ENCODE peak calls at places on chromosomes 7 and 10, in four cellular contexts. S is uterus, Y is body of pancreas, K is PC-9. R is an unnamed sample.

GRCh38 chr10:47421057-47421952 is 37.2 kb upstream of the ZNF488 start:
- DNase-seq in K (peak; percentile 95), Y (no peak), S (no peak), R (no peak)

GRCh38 chr7:459584-460373 is 59.9 kb downstream of the PDGFA start:
- DNase-seq in Y (no peak), S (no peak), K (no peak), R (no peak)

GRCh38 chr10:77180104-77180503 is 457.5 kb downstream of the KCNMA1 start:
- DNase-seq in S (no peak), K (no peak), Y (no peak), R (no peak)

GRCh38 chr7:70559815-70560214 is 572.1 kb upstream of the GALNT17 start:
- DNase-seq in Y (no peak), K (no peak), S (no peak), R (no peak)

GRCh38 chr7:160958-161725 is 31.2 kb upstream of the FAM20C start:
- DNase-seq in S (no peak), Y (no peak), K (no peak), R (no peak)

GRCh38 chr7:95547356-95547755 is 49.0 kb downstream of the PDK4 start:
- DNase-seq in S (no peak), K (no peak), Y (no peak), R (no peak)

GRCh38 chr10:86105640-86106039 is 261.0 kb downstream of the GRID1 start:
- DNase-seq in Y (no peak), K (no peak), S (no peak), R (no peak)

GRCh38 chr10:132237871-132238270 is 51.1 kb downstream of the DPYSL4 start:
- DNase-seq in K (no peak), Y (no peak), S (no peak), R (no peak)

DNA sequence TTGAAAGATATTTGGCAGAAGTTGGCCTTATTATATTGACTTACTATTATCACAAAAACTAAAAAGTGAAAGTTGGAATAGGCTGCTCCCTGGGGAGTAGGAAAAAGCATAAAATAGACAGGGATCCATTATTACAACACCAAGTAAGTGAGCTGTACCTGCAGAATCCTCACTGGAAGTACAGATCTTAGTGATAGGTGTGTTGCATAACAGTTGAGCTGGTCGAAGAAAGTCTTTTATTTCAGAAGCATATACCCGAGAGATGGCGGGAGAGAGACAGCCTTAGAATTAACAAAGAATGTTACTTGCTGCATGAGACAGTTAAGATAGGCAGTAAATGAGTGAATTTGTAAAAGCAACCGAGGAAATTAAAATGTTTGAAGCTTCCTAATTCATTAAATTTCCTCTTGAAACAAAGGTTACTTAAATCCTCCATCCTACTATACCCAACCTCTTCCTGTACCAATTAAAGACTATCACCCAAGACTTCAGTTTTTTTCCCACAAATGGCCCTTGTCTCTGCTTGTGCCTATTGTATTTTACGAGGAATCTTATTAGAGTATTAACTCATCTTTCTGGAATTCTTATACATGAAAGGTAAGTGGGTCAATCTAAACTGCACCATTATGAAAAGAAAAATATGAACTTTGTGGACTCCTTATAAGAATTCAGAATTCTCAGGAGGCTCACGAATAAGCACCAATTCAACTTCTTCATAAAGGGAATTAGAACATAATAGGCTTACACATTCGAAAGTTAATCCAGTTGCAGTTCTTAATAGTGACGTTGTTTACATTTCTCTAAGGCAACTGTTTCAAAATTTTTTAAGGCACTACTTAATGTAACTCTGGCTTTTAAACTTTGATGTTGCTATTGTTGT is 56.2 kb downstream of the CREM start:
- DNase-seq in K (no peak), Y (no peak), S (no peak), R (no peak)
- H3K27ac ChIP-seq in K (no peak overlapping the region), Y (no peak overlapping the region), S (no peak overlapping the region), R (no peak overlapping the region)

GRCh38 chr10:72094574-72094973 is 6.2 kb upstream of the SPOCK2 start:
- DNase-seq in S (no peak), K (no peak), Y (no peak), R (no peak)

GRCh38 chr10:72098301-72099053 is 10.1 kb upstream of the SPOCK2 start:
- DNase-seq in K (no peak), Y (no peak), S (no peak), R (no peak)

GRCh38 chr10:72095195-72095594 is 6.8 kb upstream of the SPOCK2 start:
- DNase-seq in S (no peak), Y (no peak), K (no peak), R (no peak)

GRCh38 chr10:72097448-72098300 is 9.3 kb upstream of the SPOCK2 start:
- DNase-seq in S (no peak), Y (peak; percentile 90), K (peak; percentile 100), R (no peak)

DNA sequence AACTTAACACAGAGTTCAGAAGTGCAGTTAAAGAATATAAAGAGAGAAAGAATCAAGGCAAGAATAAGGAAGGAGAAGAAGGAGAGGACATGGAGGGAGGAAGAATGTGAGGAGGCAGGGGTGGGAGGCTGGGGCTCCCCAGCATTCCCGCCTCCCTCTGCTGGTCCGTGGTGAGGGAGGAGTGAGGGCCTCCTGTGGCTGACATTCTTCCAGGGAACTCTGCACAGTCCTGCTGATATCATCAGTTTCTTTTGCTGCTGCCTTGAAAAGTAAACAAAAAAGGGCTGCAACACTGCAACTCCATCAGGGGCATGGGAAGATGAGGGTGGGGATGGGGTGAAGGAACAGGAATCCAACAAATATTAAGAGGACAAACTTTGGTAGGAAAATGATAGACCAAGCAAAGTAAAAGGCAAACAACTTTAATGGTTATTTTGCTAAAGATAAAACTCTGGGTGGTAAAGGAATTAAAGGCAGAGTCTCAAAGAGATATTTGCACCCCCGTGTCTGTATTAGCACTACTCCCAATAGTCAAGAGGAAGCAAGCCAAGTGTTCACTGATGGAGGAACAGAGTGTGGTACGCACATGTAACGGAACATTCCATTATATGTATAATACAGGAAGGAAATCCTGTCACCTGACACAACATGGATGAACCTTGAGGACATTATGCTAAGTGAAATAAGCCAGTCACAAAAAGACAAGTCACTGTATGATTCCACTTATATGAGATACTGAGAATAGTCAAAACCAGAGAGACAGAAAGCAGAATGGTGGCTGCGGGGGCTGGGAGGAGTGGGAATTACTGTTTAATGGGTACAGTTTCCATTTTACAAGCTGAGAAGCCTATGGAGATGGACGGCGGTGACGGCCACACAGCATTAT is 8.0 kb upstream of the SPOCK2 start:
- DNase-seq in Y (no peak), S (no peak), K (peak; percentile 52), R (no peak)
- H3K27ac ChIP-seq in Y (no peak overlapping the region), S (no peak overlapping the region), K (peak overlapping the region; percentile 68), R (no peak overlapping the region)

DNA sequence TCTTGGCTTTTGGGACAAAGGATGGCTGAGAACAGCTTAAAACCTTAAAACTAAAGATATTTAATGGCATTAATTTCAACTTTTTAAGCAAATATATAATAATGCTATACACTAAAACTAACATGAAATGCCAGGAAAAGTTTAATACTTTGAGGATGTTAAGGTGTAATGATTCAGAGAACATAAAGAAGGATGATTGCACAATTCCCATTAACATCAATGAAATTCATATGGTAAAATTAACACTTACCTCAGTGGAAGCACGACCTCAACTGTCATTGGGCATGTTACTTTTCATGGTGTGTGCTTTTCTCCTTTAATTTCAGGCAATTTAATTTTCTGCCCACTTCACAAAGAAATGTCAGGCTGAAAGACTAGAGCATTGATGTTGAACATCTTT is 171.7 kb downstream of the KCND2 start:
- DNase-seq in S (no peak), Y (no peak), K (no peak), R (no peak)
- H3K27ac ChIP-seq in S (no peak overlapping the region), Y (no peak overlapping the region), K (no peak overlapping the region), R (no peak overlapping the region)

GRCh38 chr7:88635149-88635548 is 124.4 kb upstream of the ZNF804B start:
- DNase-seq in K (no peak), S (no peak), Y (no peak), R (no peak)
- H3K27ac ChIP-seq in K (no peak overlapping the region), S (no peak overlapping the region), Y (no peak overlapping the region), R (no peak overlapping the region)

GRCh38 chr7:37284805-37285211 is 163.9 kb downstream of the ELMO1 start:
- DNase-seq in S (peak; percentile 42), K (no peak), Y (peak; percentile 34), R (no peak)
- H3K27ac ChIP-seq in S (no peak overlapping the region), K (no peak overlapping the region), Y (no peak overlapping the region), R (no peak overlapping the region)

GRCh38 chr10:117339569-117339968 is 35.7 kb downstream of the PDZD8 start:
- DNase-seq in K (no peak), S (no peak), Y (no peak), R (no peak)

GRCh38 chr10:117341061-117341460 is 34.2 kb downstream of the PDZD8 start:
- DNase-seq in Y (no peak), S (no peak), K (no peak), R (no peak)

GRCh38 chr10:117339979-117340378 is 35.3 kb downstream of the PDZD8 start:
- DNase-seq in S (no peak), Y (no peak), K (no peak), R (no peak)

GRCh38 chr10:117345143-117345542 is 30.1 kb downstream of the PDZD8 start:
- DNase-seq in Y (no peak), K (peak; percentile 41), S (no peak), R (no peak)

GRCh38 chr10:117342638-117343037 is 32.6 kb downstream of the PDZD8 start:
- DNase-seq in S (no peak), Y (no peak), K (peak; percentile 70), R (no peak)
- H3K27ac ChIP-seq in S (no peak overlapping the region), Y (no peak overlapping the region), K (peak overlapping the region; percentile 56), R (no peak overlapping the region)

GRCh38 chr10:101986277-101986971 is 69.5 kb downstream of the ARMH3 start:
- DNase-seq in Y (peak; percentile 53), S (no peak), K (no peak), R (peak; percentile 26)
- H3K27ac ChIP-seq in Y (no peak overlapping the region), S (no peak overlapping the region), K (no peak overlapping the region), R (peak overlapping the region; percentile 50)

GRCh38 chr10:63155388-63156028 is 22.4 kb downstream of the NRBF2 start:
- DNase-seq in S (no peak), K (no peak), Y (no peak), R (peak; percentile 35)
- H3K27ac ChIP-seq in S (peak overlapping the region; percentile 83), K (no peak overlapping the region), Y (no peak overlapping the region), R (peak overlapping the region; percentile 26)

DNA sequence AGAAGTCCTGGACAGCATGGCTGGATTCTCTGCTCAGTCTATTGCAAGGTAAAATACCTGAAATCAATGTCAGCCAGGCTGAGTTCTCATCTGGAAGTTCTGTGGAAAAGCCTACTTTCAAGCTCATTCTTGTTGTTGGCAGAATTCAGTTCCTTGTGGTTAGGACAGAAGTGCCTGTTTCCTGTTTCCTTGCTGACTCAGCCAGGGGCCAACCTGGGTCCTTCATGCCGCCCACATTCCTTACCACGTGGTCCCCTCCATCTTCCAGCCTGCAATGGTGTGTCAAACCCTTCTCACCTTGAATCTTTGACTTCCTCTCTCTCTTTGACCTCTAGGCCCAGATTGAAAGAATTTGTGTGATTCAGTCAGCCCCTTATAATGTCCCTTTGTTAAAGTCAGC is 197.1 kb upstream of the STK17A start:
- DNase-seq in S (no peak), K (no peak), Y (no peak), R (no peak)
- H3K27ac ChIP-seq in S (no peak overlapping the region), K (no peak overlapping the region), Y (no peak overlapping the region), R (no peak overlapping the region)

GRCh38 chr7:46290374-46291061 is 369.4 kb upstream of the IGFBP3 start:
- DNase-seq in Y (no peak), K (no peak), S (no peak), R (no peak)

GRCh38 chr7:46286957-46287356 is 365.9 kb upstream of the IGFBP3 start:
- DNase-seq in K (no peak), Y (no peak), S (no peak), R (no peak)

GRCh38 chr7:46288010-46288409 is 366.9 kb upstream of the IGFBP3 start:
- DNase-seq in S (no peak), Y (no peak), K (no peak), R (no peak)

GRCh38 chr7:46291601-46292150 is 370.6 kb upstream of the IGFBP3 start:
- DNase-seq in K (peak; percentile 88), Y (peak; percentile 9), S (no peak), R (no peak)

GRCh38 chr7:46291064-46291463 is 370.0 kb upstream of the IGFBP3 start:
- DNase-seq in S (no peak), K (peak; percentile 72), Y (no peak), R (no peak)
- H3K27ac ChIP-seq in S (no peak overlapping the region), K (peak overlapping the region; percentile 77), Y (no peak overlapping the region), R (no peak overlapping the region)